ENCODE peak calls at places on chromosomes 3 and 15, in eight cellular contexts. X is SK-N-DZ; C is GM06990; M is ELR; P is AG04450; B is IMR-90; N is activated T-helper 9 cell treated with anti-CD3 and anti-CD28 coated beads, Interleukin-2, amount 50 U/mL, for 16 hours; Q is lower leg skin. U is an unnamed sample.

GRCh38 chr3:27596334-27596841 is 112.2 kb upstream of the SLC4A7 start:
- DNase-seq in X (no peak), C (peak), M (no peak), P (no peak), B (peak), N (no peak), Q (no peak), U (no peak)

GRCh38 chr15:45586990-45587860 is at the start of gene BLOC1S6:
- DNase-seq in X (peak), C (peak), M (peak), P (peak), B (peak), N (peak), Q (peak), U (peak)

GRCh38 chr15:72116680-72117447 is 1.1 kb downstream of the MYO9A start:
- DNase-seq in X (peak), C (no peak), M (peak), P (no peak), B (peak), N (peak), Q (peak), U (no peak)

GRCh38 chr3:16113704-16114103 is 60.8 kb upstream of the GALNT15 start:
- DNase-seq in X (no peak), C (no peak), M (peak), P (no peak), B (peak), N (no peak), Q (no peak), U (no peak)

GRCh38 chr3:62453448-62453847 is 80.1 kb upstream of the FEZF2 start:
- DNase-seq in X (no peak), C (no peak), M (no peak), P (no peak), B (no peak), N (no peak), Q (no peak), U (no peak)

GRCh38 chr15:65651831-65652749 is 30.4 kb downstream of the SLC24A1 start:
- DNase-seq in X (no peak), C (no peak), M (no peak), P (no peak), B (no peak), N (no peak), Q (no peak), U (no peak)

GRCh38 chr15:35256555-35256954 is 171.5 kb upstream of the NANOGP8 start:
- DNase-seq in X (no peak), C (no peak), M (no peak), P (no peak), B (peak), N (no peak), Q (no peak), U (no peak)

GRCh38 chr15:73555080-73555479 is 78.1 kb downstream of the NPTN start:
- DNase-seq in X (no peak), C (no peak), M (no peak), P (no peak), B (no peak), N (no peak), Q (no peak), U (no peak)

GRCh38 chr3:127044996-127045395 is 62.1 kb downstream of the PLXNA1 start:
- DNase-seq in X (peak), C (no peak), M (peak), P (no peak), B (peak), N (no peak), Q (no peak), U (peak)

GRCh38 chr15:82966671-82967071 is 14.2 kb upstream of the HOMER2 start:
- DNase-seq in X (no peak), C (peak), M (no peak), P (no peak), B (no peak), N (no peak), Q (no peak), U (no peak)

GRCh38 chr3:171357721-171358120 is 102.5 kb downstream of the TNIK start:
- DNase-seq in X (no peak), C (no peak), M (no peak), P (no peak), B (no peak), N (no peak), Q (no peak), U (no peak)

GRCh38 chr3:141074529-141074928 is 23.4 kb downstream of the SPSB4 start:
- DNase-seq in X (no peak), C (no peak), M (no peak), P (no peak), B (no peak), N (no peak), Q (peak), U (peak)

GRCh38 chr15:91257755-91258435 is 157.8 kb downstream of the SV2B start:
- DNase-seq in X (no peak), C (no peak), M (no peak), P (no peak), B (no peak), N (no peak), Q (no peak), U (no peak)

GRCh38 chr3:120678984-120679383 is 3.1 kb downstream of the HGD start:
- DNase-seq in X (no peak), C (no peak), M (no peak), P (no peak), B (no peak), N (no peak), Q (no peak), U (no peak)

GRCh38 chr3:171028779-171029232 is 2.3 kb upstream of the SLC2A2 start:
- DNase-seq in X (no peak), C (no peak), M (peak), P (peak), B (peak), N (no peak), Q (no peak), U (no peak)

GRCh38 chr15:70101459-70102113 is 3.9 kb upstream of the TLE3 start:
- DNase-seq in X (peak), C (no peak), M (peak), P (peak), B (peak), N (no peak), Q (no peak), U (no peak)

GRCh38 chr3:195253981-195254432 is 17.0 kb downstream of the XXYLT1 start:
- DNase-seq in X (no peak), C (no peak), M (no peak), P (no peak), B (no peak), N (no peak), Q (peak), U (no peak)

GRCh38 chr3:37544869-37545352 is 316.8 kb upstream of the CTDSPL start:
- DNase-seq in X (no peak), C (no peak), M (no peak), P (no peak), B (no peak), N (no peak), Q (no peak), U (no peak)

GRCh38 chr3:126464093-126464492 is 11.6 kb downstream of the ZXDC start:
- DNase-seq in X (no peak), C (no peak), M (no peak), P (no peak), B (no peak), N (no peak), Q (peak), U (peak)

GRCh38 chr3:187753516-187753915 is 8.2 kb upstream of the BCL6 start:
- DNase-seq in X (no peak), C (no peak), M (no peak), P (no peak), B (no peak), N (no peak), Q (no peak), U (no peak)

GRCh38 chr15:92122259-92122658 is 268.8 kb downstream of the SLCO3A1 start:
- DNase-seq in X (no peak), C (no peak), M (no peak), P (no peak), B (no peak), N (no peak), Q (no peak), U (no peak)

GRCh38 chr3:21779909-21780308 is 28.9 kb upstream of the ZNF385D start:
- DNase-seq in X (no peak), C (no peak), M (no peak), P (no peak), B (no peak), N (no peak), Q (no peak), U (no peak)

GRCh38 chr3:170585937-170586310 is at the start of gene SLC7A14:
- DNase-seq in X (peak), C (no peak), M (peak), P (no peak), B (peak), N (no peak), Q (no peak), U (no peak)

GRCh38 chr3:33716227-33716626 is 1.8 kb downstream of the CLASP2 start:
- DNase-seq in X (no peak), C (no peak), M (peak), P (no peak), B (no peak), N (no peak), Q (no peak), U (no peak)

GRCh38 chr3:141530133-141530768 is 43.4 kb downstream of the RASA2 start:
- DNase-seq in X (no peak), C (no peak), M (peak), P (peak), B (peak), N (no peak), Q (no peak), U (no peak)

GRCh38 chr15:64246364-64247189 is 83.8 kb upstream of the PPIB start:
- DNase-seq in X (no peak), C (peak), M (peak), P (peak), B (peak), N (peak), Q (no peak), U (peak)

GRCh38 chr15:95557226-95558046 is 773.1 kb upstream of the NR2F2 start:
- DNase-seq in X (no peak), C (no peak), M (peak), P (peak), B (peak), N (no peak), Q (no peak), U (peak)

GRCh38 chr3:136955813-136956212 is 2.0 kb upstream of the IL20RB start:
- DNase-seq in X (no peak), C (no peak), M (peak), P (peak), B (peak), N (no peak), Q (no peak), U (no peak)

GRCh38 chr3:14352002-14352627 is 50.3 kb upstream of the SLC6A6 start:
- DNase-seq in X (peak), C (peak), M (peak), P (no peak), B (peak), N (no peak), Q (no peak), U (no peak)

GRCh38 chr3:38348903-38349302 is 2.3 kb downstream of the XYLB start:
- DNase-seq in X (no peak), C (no peak), M (peak), P (no peak), B (peak), N (no peak), Q (peak), U (no peak)

GRCh38 chr3:197270558-197271317 is 27.7 kb downstream of the DLG1 start:
- DNase-seq in X (no peak), C (no peak), M (no peak), P (no peak), B (peak), N (no peak), Q (no peak), U (no peak)

GRCh38 chr15:73387507-73388255 is 18.9 kb upstream of the HCN4 start:
- DNase-seq in X (no peak), C (no peak), M (peak), P (no peak), B (peak), N (no peak), Q (no peak), U (no peak)